ENCODE peak calls at places on chromosome 5, in four cellular contexts. H is A549, Z is neuronal stem cell, P is uterus. V is an unnamed sample.

GRCh38 chr5:150486402-150487198 is 21.3 kb upstream of the NDST1 start:
- DNase-seq in Z (peak; percentile 82), P (peak; percentile 65), H (peak; percentile 64), V (peak; percentile 73)

GRCh38 chr5:66633754-66634153 is 37.6 kb downstream of the MAST4 start:
- DNase-seq in P (no peak), Z (peak; percentile 18), H (no peak), V (no peak)

GRCh38 chr5:175895701-175896102 is 24.3 kb downstream of the CPLX2 start:
- DNase-seq in P (no peak), Z (no peak), H (no peak), V (no peak)

GRCh38 chr5:170419666-170420065 is 30.5 kb upstream of the KCNMB1 start:
- DNase-seq in Z (no peak), H (no peak), P (no peak), V (no peak)

GRCh38 chr5:94564812-94565211 is 53.6 kb downstream of the KIAA0825 start:
- DNase-seq in Z (no peak), H (no peak), P (no peak), V (no peak)

GRCh38 chr5:55625603-55625875 is 86.6 kb downstream of the SLC38A9 start:
- DNase-seq in Z (no peak), P (no peak), H (no peak), V (peak; percentile 71)

GRCh38 chr5:43997647-43998251 is 391.5 kb downstream of the FGF10 start:
- DNase-seq in P (no peak), Z (no peak), H (no peak), V (no peak)

GRCh38 chr5:2399804-2400203 is 351.7 kb downstream of the IRX2 start:
- DNase-seq in H (no peak), P (no peak), Z (no peak), V (no peak)

GRCh38 chr5:142540774-142541466 is 145.0 kb downstream of the FGF1 start:
- DNase-seq in Z (no peak), P (peak; percentile 27), H (no peak), V (no peak)

GRCh38 chr5:139835656-139836055 is 40.0 kb downstream of the PSD2 start:
- DNase-seq in Z (no peak), H (no peak), P (no peak), V (no peak)

GRCh38 chr5:77638763-77639451 is 394 bp upstream of the OTP start:
- DNase-seq in H (peak; percentile 5), Z (no peak), P (no peak), V (no peak)
- H3K9me3 ChIP-seq in H (no peaks in the 10 kb centered on the region), Z (no peaks in the 10 kb centered on the region), P (no peaks in the 10 kb centered on the region), V (no peaks in the 10 kb centered on the region)

GRCh38 chr5:131613423-131613822 is 21.6 kb downstream of the RAPGEF6 start:
- DNase-seq in H (no peak), P (no peak), Z (no peak), V (no peak)
- H3K4me1 ChIP-seq in H (peaks cover 17% of the 10 kb centered on the region), P (no peaks in the 10 kb centered on the region), Z (peaks cover 2% of the 10 kb centered on the region), V (peaks cover 21% of the 10 kb centered on the region)

DNA sequence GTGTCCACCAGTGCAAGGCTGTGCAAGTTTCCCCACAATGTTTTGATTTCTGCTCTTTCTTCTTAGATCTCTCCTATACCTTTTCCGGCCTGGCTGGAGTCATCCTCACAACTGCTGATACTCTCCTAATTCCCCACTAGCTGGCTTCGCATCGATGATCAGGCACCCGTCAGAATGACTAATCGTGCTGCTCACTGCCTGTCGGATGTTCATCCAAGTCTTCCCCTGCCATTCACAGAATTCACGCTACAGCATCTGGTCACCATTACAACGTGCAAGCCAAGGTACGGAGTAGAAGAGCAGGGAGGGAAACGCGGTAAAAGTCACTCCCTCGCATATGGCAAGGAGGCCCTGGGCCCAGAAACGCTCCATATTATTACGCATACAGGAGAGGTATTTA is 35.1 kb downstream of the CDH10 start:
- DNase-seq in Z (no peak), P (no peak), H (no peak), V (no peak)
- H3K9me3 ChIP-seq in Z (no peaks in the 10 kb centered on the region), P (no peaks in the 10 kb centered on the region), H (no peaks in the 10 kb centered on the region), V (no peaks in the 10 kb centered on the region)

GRCh38 chr5:87127956-87128687 is 139.6 kb upstream of the RASA1 start:
- DNase-seq in H (no peak), P (no peak), Z (no peak), V (no peak)

GRCh38 chr5:87125796-87126195 is 141.9 kb upstream of the RASA1 start:
- DNase-seq in P (no peak), Z (no peak), H (no peak), V (no peak)

GRCh38 chr5:87129051-87129450 is 138.6 kb upstream of the RASA1 start:
- DNase-seq in Z (no peak), H (no peak), P (no peak), V (no peak)

GRCh38 chr5:87127426-87127825 is 140.3 kb upstream of the RASA1 start:
- DNase-seq in H (no peak), P (no peak), Z (no peak), V (no peak)

DNA sequence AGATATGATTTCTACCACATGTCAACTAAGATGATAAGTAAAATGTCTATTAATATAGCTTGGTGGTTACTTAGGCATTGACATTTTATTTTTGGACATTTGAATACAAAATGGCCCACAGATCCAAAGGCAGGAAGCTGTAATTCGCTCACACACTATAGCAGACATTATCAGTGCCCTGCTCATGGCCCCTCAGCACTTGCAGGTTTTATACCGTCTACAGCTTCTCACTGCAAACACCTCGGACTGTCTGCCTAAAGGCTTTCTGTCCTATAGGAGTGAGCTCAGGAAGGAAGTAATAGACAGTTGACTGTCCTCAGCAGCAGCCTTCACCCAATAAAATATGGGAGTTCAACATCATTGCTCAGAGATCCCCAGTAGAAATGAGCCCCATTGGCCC is 140.8 kb upstream of the RASA1 start:
- DNase-seq in H (no peak), Z (no peak), P (no peak), V (no peak)
- H3K4me1 ChIP-seq in H (peaks cover 5% of the 10 kb centered on the region), Z (no peaks in the 10 kb centered on the region), P (no peaks in the 10 kb centered on the region), V (no peaks in the 10 kb centered on the region)

GRCh38 chr5:141392429-141393198 is at the start of gene PCDHGA8:
- DNase-seq in P (no peak), H (peak; percentile 27), Z (no peak), V (no peak)
- H3K9me3 ChIP-seq in P (peaks cover 82% of the 10 kb centered on the region), H (peaks cover 68% of the 10 kb centered on the region), Z (peaks cover 85% of the 10 kb centered on the region), V (no peaks in the 10 kb centered on the region)

DNA sequence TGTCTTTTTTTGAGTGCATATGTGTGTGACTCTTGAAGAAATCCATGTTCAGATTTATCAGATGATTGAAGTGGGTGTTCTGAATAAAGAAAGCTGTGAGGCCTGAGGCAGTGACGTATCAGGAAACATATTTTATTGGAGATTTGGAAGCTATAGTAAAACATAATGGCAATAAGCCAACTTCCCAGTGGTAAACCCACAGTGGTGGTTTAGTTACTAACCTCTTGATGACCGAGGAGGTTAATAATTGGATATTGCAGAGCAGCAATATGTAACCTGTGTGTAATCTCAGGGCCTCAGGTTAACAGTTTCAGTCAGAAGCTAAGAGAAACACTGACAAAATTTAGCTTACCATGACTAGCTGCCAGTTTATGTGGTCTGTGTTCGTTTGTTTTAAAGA is 6.9 kb downstream of the RGMB start:
- DNase-seq in Z (no peak), P (no peak), H (no peak), V (no peak)
- H3K4me1 ChIP-seq in Z (peaks cover 19% of the 10 kb centered on the region), P (peaks cover 11% of the 10 kb centered on the region), H (peaks cover 8% of the 10 kb centered on the region), V (peaks cover 12% of the 10 kb centered on the region)

DNA sequence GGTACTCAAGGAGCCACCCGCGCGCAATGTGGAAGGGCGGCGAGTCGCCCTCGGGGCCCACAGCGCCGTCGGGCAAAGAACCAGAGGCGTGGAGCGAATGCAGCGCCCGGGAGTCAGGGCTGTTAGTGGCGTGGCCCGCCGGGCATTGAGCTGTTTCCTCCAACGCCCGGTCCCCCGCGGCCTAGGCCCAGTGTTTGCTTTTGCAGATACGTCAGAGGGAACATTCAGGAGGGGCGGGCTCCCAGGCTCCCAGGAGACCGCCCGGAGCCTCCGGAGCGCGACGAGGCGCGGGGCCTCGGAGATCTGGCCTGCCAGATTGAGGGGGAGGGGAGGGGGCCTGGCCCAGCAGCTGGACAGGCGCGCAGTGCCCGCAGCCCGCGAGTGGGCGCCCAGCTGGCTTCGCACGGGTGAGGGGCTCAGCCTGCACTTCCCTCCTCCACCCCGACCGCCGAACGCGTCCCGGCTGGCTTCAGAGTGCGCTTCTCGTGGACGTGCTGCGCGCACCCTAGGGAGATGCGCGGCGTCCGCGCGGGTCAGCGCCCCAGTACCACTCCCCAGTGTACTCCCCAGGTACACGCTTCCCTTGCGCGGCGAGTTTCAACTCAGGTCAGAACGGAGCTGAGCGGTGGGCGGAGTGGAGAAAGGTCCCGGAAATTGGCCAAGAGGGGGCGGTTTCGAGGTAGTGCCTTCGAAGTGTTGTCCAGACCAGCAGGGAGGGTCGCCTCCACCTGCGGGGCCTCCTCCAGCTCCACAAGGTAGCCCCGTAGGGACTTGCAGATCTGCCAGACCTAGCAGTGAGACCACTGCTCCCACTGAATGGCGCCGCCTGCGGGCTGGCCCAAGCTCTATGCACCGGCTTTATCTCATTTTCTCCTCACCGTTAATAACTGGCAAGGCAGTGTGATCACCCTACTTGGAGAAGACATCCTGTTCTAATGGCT is 130.4 kb downstream of the TMEM174 start:
- DNase-seq in Z (peak; percentile 31), H (peak; percentile 54), P (no peak), V (no peak)
- H3K9me3 ChIP-seq in Z (no peaks in the 10 kb centered on the region), H (no peaks in the 10 kb centered on the region), P (no peaks in the 10 kb centered on the region), V (peaks cover 3% of the 10 kb centered on the region)

V was measured in HAP-1.